ENCODE peak calls at places on chromosome 15, in four cellular contexts. One of them, this sample, is unnamed.

GRCh38 chr15:65731926-65732325 is 60.2 kb downstream of the DENND4A start:
- DNase-seq in NB4: no peak
- DNase-seq in posterior vena cava: no peak
- DNase-seq in cardiac muscle cell: no peak
- DNase-seq in this sample: no peak

GRCh38 chr15:59691194-59691805 is 2.2 kb upstream of the BNIP2 start:
- DNase-seq in NB4: peak
- DNase-seq in cardiac muscle cell: peak
- DNase-seq in posterior vena cava: no peak
- DNase-seq in this sample: peak

GRCh38 chr15:82944840-82945239 is 7.7 kb downstream of the HOMER2 start:
- DNase-seq in cardiac muscle cell: no peak
- DNase-seq in posterior vena cava: no peak
- DNase-seq in NB4: no peak
- DNase-seq in this sample: no peak

GRCh38 chr15:55266547-55266946 is 23.1 kb downstream of the RAB27A start:
- DNase-seq in cardiac muscle cell: no peak
- DNase-seq in NB4: no peak
- DNase-seq in posterior vena cava: no peak
- DNase-seq in this sample: no peak

GRCh38 chr15:62832231-62832630 is 210.3 kb upstream of the TPM1 start:
- DNase-seq in NB4: no peak
- DNase-seq in posterior vena cava: no peak
- DNase-seq in cardiac muscle cell: no peak
- DNase-seq in this sample: no peak

GRCh38 chr15:39454189-39454986 is 126.5 kb upstream of the THBS1 start:
- DNase-seq in posterior vena cava: no peak
- DNase-seq in NB4: peak
- DNase-seq in cardiac muscle cell: peak
- DNase-seq in this sample: no peak

GRCh38 chr15:98888839-98889479 is 118.6 kb downstream of the PGPEP1L start:
- DNase-seq in cardiac muscle cell: peak
- DNase-seq in posterior vena cava: no peak
- DNase-seq in NB4: no peak
- DNase-seq in this sample: no peak

GRCh38 chr15:28989239-28989830 is 103.6 kb downstream of the APBA2 start:
- DNase-seq in NB4: peak
- DNase-seq in posterior vena cava: peak
- DNase-seq in cardiac muscle cell: no peak
- DNase-seq in this sample: peak

GRCh38 chr15:85832389-85832788 is 37.7 kb upstream of the KLHL25 start:
- DNase-seq in posterior vena cava: no peak
- DNase-seq in cardiac muscle cell: no peak
- DNase-seq in NB4: peak
- DNase-seq in this sample: peak

GRCh38 chr15:55319537-55320325 is 709 bp downstream of the PIGB start:
- DNase-seq in cardiac muscle cell: peak
- DNase-seq in posterior vena cava: no peak
- DNase-seq in NB4: peak
- DNase-seq in this sample: peak

GRCh38 chr15:40470423-40471104 is at the start of gene CHST14:
- DNase-seq in NB4: peak
- DNase-seq in cardiac muscle cell: peak
- DNase-seq in posterior vena cava: peak
- DNase-seq in this sample: peak

GRCh38 chr15:34993877-34994276 is 5.8 kb upstream of the ZNF770 start:
- DNase-seq in posterior vena cava: no peak
- DNase-seq in NB4: no peak
- DNase-seq in cardiac muscle cell: no peak
- DNase-seq in this sample: no peak

GRCh38 chr15:90845201-90845949 is 23.0 kb upstream of the FURIN start:
- DNase-seq in NB4: peak
- DNase-seq in posterior vena cava: no peak
- DNase-seq in cardiac muscle cell: peak
- DNase-seq in this sample: no peak

GRCh38 chr15:66766282-66767228 is 64.5 kb downstream of the SMAD6 start:
- DNase-seq in NB4: no peak
- DNase-seq in cardiac muscle cell: peak
- DNase-seq in posterior vena cava: no peak
- DNase-seq in this sample: no peak

GRCh38 chr15:33754242-33754641 is 214.1 kb upstream of the CHRM5 start:
- DNase-seq in posterior vena cava: no peak
- DNase-seq in cardiac muscle cell: no peak
- DNase-seq in NB4: no peak
- DNase-seq in this sample: no peak

This sample was measured in testis.